ENCODE peak calls at places on chromosome 21, in six cellular contexts. D is K562, O is A549, Z is HepG2, T is endothelial cell of umbilical vein, L is GM12878. Y is an unnamed sample.

GRCh38 chr21:14591277-14591876 is 45.3 kb upstream of the SAMSN1 start:
- DNase-seq in O (no peak), Z (no peak), L (no peak), D (no peak), T (no peak), Y (no peak)

GRCh38 chr21:21712761-21713558 is 714.8 kb downstream of the NCAM2 start:
- DNase-seq in L (no peak), Z (no peak), O (no peak), D (no peak), T (peak), Y (no peak)

GRCh38 chr21:31912501-31912900 is 39.7 kb downstream of the HUNK start:
- DNase-seq in D (no peak), T (no peak), Z (no peak), O (no peak), L (no peak), Y (no peak)

GRCh38 chr21:32306021-32306780 is 7.5 kb downstream of the MRAP start:
- DNase-seq in L (no peak), D (peak), O (peak), Z (peak), T (peak), Y (peak)

GRCh38 chr21:45838636-45839035 is 142.9 kb upstream of the COL6A1 start:
- DNase-seq in L (no peak), D (no peak), Z (no peak), O (no peak), T (no peak), Y (no peak)

GRCh38 chr21:35932232-35932911 is 128.0 kb downstream of the SETD4 start:
- DNase-seq in D (no peak), O (peak), L (peak), T (peak), Z (no peak), Y (peak)

GRCh38 chr21:28927122-28927521 is 65.6 kb downstream of the LTN1 start:
- DNase-seq in T (no peak), Z (no peak), L (no peak), O (no peak), D (no peak), Y (no peak)

GRCh38 chr21:36551326-36551725 is 71.4 kb upstream of the CLDN14 start:
- DNase-seq in Z (no peak), L (no peak), O (no peak), T (no peak), D (no peak), Y (no peak)

GRCh38 chr21:43812139-43812821 is 22.9 kb downstream of the RRP1 start:
- DNase-seq in T (peak), L (no peak), D (no peak), O (no peak), Z (peak), Y (peak)

GRCh38 chr21:28025111-28025510 is 967.6 kb downstream of the LTN1 start:
- DNase-seq in D (no peak), T (no peak), O (no peak), L (no peak), Z (no peak), Y (no peak)

GRCh38 chr21:26969971-26970725 is 3.3 kb upstream of the ADAMTS5 start:
- DNase-seq in D (no peak), T (no peak), Z (no peak), L (no peak), O (no peak), Y (no peak)

GRCh38 chr21:34801519-34802132 is 132.8 kb downstream of the CLIC6 start:
- DNase-seq in D (peak), T (peak), L (no peak), O (peak), Z (no peak), Y (peak)
- TF ChIP-seq CTCF in D (peak), T (peak), L (peak), O (peak), Z (peak), Y (no peak)

DNA sequence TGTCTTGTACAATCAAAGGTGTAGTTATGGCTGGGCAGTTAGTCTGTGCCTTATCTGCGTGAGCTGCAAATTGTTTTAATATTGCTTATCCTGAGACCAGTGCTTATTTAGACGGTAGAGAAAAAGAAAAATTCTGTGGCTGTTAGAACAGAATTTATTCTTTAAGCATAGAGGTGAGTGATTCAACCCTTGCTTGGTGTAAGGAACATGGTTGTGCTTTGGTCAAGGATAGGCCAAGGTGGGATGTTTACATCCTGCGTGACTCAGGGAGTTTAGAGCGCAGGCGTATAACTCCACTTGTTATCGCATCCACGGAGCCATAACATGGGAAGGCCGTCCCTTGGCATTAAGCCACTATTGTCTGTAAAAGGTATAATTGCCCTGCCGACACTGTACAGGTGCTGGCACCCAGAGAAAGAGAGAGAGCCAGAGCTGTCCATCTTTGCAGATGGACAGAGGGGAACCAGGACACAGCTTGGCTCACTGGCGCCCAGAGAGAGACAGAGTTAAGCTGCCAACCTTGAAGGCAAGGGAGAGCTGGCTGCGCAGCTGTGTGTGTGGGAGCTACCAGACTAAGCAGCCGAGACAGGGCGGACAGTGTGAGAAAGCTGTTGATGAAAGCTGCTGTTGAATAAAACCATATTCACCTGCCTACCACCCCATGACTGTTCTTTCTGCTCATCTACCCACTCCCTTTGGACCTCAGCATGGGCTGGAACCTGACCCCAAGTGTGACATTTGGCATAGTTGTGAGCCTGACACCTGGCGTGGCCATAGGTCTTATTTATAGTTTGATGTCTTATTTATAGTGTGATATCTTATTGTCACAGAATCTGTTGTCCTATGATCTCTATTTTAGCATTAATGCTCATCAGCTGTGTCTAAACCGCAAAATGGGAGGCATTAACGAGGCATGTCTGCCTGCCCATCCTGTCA is 200.5 kb downstream of the DYRK1A start:
- DNase-seq in Z (no peak), L (no peak), O (no peak), D (no peak), T (no peak), Y (no peak)
- TF ChIP-seq MYC in Z (no peak), L (no peak), O (no peak), D (no peak), T (no peak), Y (no peak)

DNA sequence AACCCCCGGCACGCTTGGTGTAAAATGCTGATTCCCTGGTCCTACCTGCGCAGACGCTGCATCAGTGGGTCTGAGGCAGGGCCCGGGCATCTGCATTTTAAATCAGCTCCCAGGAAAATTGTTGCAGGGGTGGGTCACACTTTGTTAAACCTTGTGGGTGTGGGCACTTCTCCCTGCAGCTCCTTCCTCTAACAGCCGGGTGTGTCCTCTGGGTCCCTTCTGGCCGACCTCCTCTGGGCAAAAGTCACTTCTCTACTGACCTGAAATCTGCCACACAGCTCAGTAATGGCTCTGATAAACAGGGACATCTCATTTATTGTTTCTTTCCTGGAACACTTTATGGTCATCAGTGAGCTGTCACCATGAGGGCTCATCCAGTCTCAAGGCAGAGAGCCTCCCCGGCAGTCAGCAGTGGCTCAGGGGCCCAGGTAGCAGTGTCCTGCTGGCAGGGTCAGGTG is 52.8 kb upstream of the TMPRSS2 start:
- DNase-seq in Z (no peak), D (no peak), O (no peak), T (no peak), L (no peak), Y (no peak)
- TF ChIP-seq POLR2A in Z (no peak), D (no peak), O (no peak), T (no peak), L (no peak), Y (no peak)

GRCh38 chr21:34092241-34092921 is 19.0 kb downstream of the MRPS6 start:
- DNase-seq in D (no peak), O (no peak), T (peak), L (no peak), Z (no peak), Y (no peak)

GRCh38 chr21:34088752-34089151 is 15.4 kb downstream of the MRPS6 start:
- DNase-seq in T (no peak), Z (no peak), L (no peak), D (no peak), O (no peak), Y (no peak)

GRCh38 chr21:34091032-34091431 is 17.7 kb downstream of the MRPS6 start:
- DNase-seq in O (no peak), L (no peak), Z (no peak), T (no peak), D (no peak), Y (no peak)

GRCh38 chr21:34093083-34093482 is 19.7 kb downstream of the MRPS6 start:
- DNase-seq in T (no peak), O (no peak), L (no peak), D (no peak), Z (no peak), Y (no peak)

DNA sequence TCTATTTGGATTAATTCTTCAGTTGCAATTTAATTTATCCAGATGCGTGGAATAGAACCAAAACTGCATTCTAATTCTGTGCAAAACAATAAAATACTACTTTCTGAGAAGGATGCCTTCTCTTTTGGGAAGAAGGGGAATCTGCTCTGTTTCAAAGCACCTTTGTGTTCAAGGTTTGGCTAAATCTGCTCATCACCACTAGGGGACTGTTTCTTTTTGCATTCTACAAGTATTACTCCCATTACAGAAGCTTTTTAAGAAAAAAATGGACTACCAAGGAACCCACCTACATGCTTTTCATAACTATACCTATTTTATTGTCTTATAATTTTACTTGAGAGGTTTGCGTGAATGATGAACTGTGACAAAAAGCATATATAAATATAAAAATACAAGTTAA is 18.2 kb downstream of the MRPS6 start:
- DNase-seq in O (no peak), D (peak), Z (no peak), L (no peak), T (peak), Y (peak)
- TF ChIP-seq CTCF in O (no peak), D (peak), Z (no peak), L (peak), T (peak), Y (no peak)